ENCODE peak calls at places on chromosomes 12 and 14, in eight cellular contexts. M, D, A, X, C, B, P and H are unnamed samples.

GRCh38 chr12:64666054-64666914 is 56.0 kb downstream of the RASSF3 start:
- DNase-seq in B (peak), P (no peak), X (no peak), M (no peak), A (no peak), C (no peak), D (no peak), H (no peak)

GRCh38 chr14:73463411-73463810 is 5.1 kb upstream of the NUMB start:
- DNase-seq in B (peak), M (no peak), X (peak), A (no peak), C (peak), P (peak), D (no peak), H (no peak)

GRCh38 chr14:80927385-80927989 is 14.1 kb downstream of the CEP128 start:
- DNase-seq in D (no peak), A (no peak), P (no peak), B (no peak), M (no peak), X (no peak), C (no peak), H (no peak)

GRCh38 chr14:101780887-101781239 is 19.4 kb downstream of the PPP2R5C start:
- DNase-seq in C (no peak), M (no peak), D (no peak), A (no peak), P (no peak), X (no peak), B (no peak), H (no peak)

GRCh38 chr14:103130965-103131364 is 7.7 kb downstream of the TNFAIP2 start:
- DNase-seq in M (no peak), A (no peak), B (peak), X (peak), C (no peak), P (no peak), D (no peak), H (no peak)

GRCh38 chr14:73726025-73726961 is 12.1 kb upstream of the PNMA1 start:
- DNase-seq in X (peak), M (no peak), P (no peak), D (no peak), B (peak), A (no peak), C (no peak), H (no peak)

GRCh38 chr14:90699016-90699415 is 117.2 kb downstream of the TTC7B start:
- DNase-seq in P (no peak), M (no peak), C (no peak), A (no peak), B (no peak), X (no peak), D (no peak), H (no peak)

GRCh38 chr12:131033886-131034482 is 80.3 kb downstream of the ADGRD1 start:
- DNase-seq in A (no peak), X (no peak), P (no peak), B (no peak), C (no peak), D (no peak), M (no peak), H (no peak)

GRCh38 chr14:55553791-55554190 is 26.2 kb upstream of the KTN1 start:
- DNase-seq in P (no peak), D (no peak), B (no peak), A (no peak), X (no peak), M (no peak), C (no peak), H (no peak)

GRCh38 chr12:66637693-66638301 is 41.1 kb downstream of the GRIP1 start:
- DNase-seq in M (no peak), B (no peak), C (no peak), D (no peak), P (no peak), A (no peak), X (no peak), H (no peak)

GRCh38 chr12:25241171-25242020 is 9.3 kb downstream of the KRAS start:
- DNase-seq in B (peak), D (peak), M (no peak), A (no peak), P (peak), X (peak), C (peak), H (no peak)

GRCh38 chr12:92021665-92022033 is 124.0 kb downstream of the BTG1 start:
- DNase-seq in D (no peak), X (no peak), B (no peak), M (no peak), C (no peak), A (peak), P (no peak), H (no peak)

GRCh38 chr12:93347054-93347786 is 30.5 kb upstream of the NUDT4 start:
- DNase-seq in X (no peak), A (no peak), B (no peak), D (no peak), C (peak), P (no peak), M (no peak), H (no peak)

GRCh38 chr12:80988986-80989385 is 51.3 kb upstream of the LIN7A start:
- DNase-seq in X (no peak), A (no peak), P (no peak), M (no peak), D (no peak), C (no peak), B (no peak), H (no peak)

GRCh38 chr12:7602287-7602686 is 63.4 kb downstream of the APOBEC1 start:
- DNase-seq in A (no peak), D (no peak), M (no peak), B (peak), P (no peak), C (no peak), X (no peak), H (no peak)

GRCh38 chr12:50650285-50650684 is 113.6 kb upstream of the ATF1 start:
- DNase-seq in A (no peak), P (no peak), X (no peak), D (no peak), C (no peak), B (no peak), M (no peak), H (no peak)

GRCh38 chr14:45715946-45716345 is 462.9 kb upstream of the MIS18BP1 start:
- DNase-seq in M (no peak), A (no peak), D (no peak), C (no peak), B (no peak), X (no peak), P (no peak), H (no peak)

GRCh38 chr14:99179946-99180345 is 92.1 kb downstream of the BCL11B start:
- DNase-seq in A (no peak), C (no peak), D (no peak), B (no peak), P (no peak), X (no peak), M (no peak), H (no peak)

GRCh38 chr12:53737951-53738833 is 10.9 kb upstream of the CALCOCO1 start:
- DNase-seq in X (no peak), M (no peak), P (no peak), D (no peak), A (no peak), C (no peak), B (no peak), H (no peak)

GRCh38 chr12:55681142-55682077 is 26.3 kb downstream of the ITGA7 start:
- DNase-seq in A (peak), P (no peak), X (peak), D (no peak), M (no peak), C (no peak), B (peak), H (no peak)

GRCh38 chr12:116123511-116124258 is 153.8 kb downstream of the MED13L start:
- DNase-seq in C (peak), D (no peak), X (peak), B (peak), P (no peak), A (no peak), M (no peak), H (no peak)

GRCh38 chr14:88605594-88605993 is 42.8 kb downstream of the ZC3H14 start:
- DNase-seq in X (peak), B (peak), D (no peak), P (no peak), A (no peak), C (no peak), M (no peak), H (no peak)

GRCh38 chr14:92425101-92425500 is 88.5 kb upstream of the RIN3 start:
- DNase-seq in D (no peak), A (no peak), X (peak), P (no peak), M (no peak), C (no peak), B (peak), H (no peak)

GRCh38 chr14:37417151-37417550 is 177.9 kb downstream of the FOXA1 start:
- DNase-seq in B (no peak), D (no peak), M (no peak), P (no peak), X (no peak), A (no peak), C (no peak), H (no peak)